ENCODE peak calls at places on chromosomes 3 and 15, in nine cellular contexts. K, V, H, B, T, J, G, P and U are unnamed samples.

GRCh38 chr15:101250331-101250730 is 1.5 kb downstream of the CHSY1 start:
- DNase-seq in K (no peak), V (no peak), H (peak; percentile 78), B (peak; percentile 72), T (no peak), J (no peak), G (no peak), P (no peak), U (no peak)

GRCh38 chr3:25592510-25592968 is 72.2 kb downstream of the TOP2B start:
- DNase-seq in K (peak; percentile 25), V (no peak), H (peak; percentile 78), B (peak; percentile 47), T (peak; percentile 46), J (peak; percentile 58), G (no peak), P (peak; percentile 33), U (peak; percentile 81)

GRCh38 chr3:186025161-186025560 is 83.7 kb downstream of the ETV5 start:
- DNase-seq in K (no peak), V (no peak), H (peak; percentile 84), B (peak; percentile 31), T (no peak), J (no peak), G (no peak), P (no peak), U (no peak)

GRCh38 chr15:100713163-100713867 is 110.9 kb downstream of the ASB7 start:
- DNase-seq in K (peak; percentile 72), V (no peak), H (peak; percentile 79), B (peak; percentile 88), T (peak; percentile 97), J (no peak), G (peak; percentile 53), P (no peak), U (no peak)

GRCh38 chr3:41681479-41681878 is 280.4 kb downstream of the ULK4 start:
- DNase-seq in K (no peak), V (no peak), H (peak; percentile 92), B (no peak), T (no peak), J (no peak), G (no peak), P (no peak), U (peak; percentile 21)

GRCh38 chr3:175941352-175941751 is 1082.2 kb downstream of the NAALADL2 start:
- DNase-seq in K (no peak), V (no peak), H (no peak), B (peak; percentile 11), T (no peak), J (peak; percentile 5), G (no peak), P (no peak), U (peak; percentile 3)

GRCh38 chr15:22888120-22888859 is 49.8 kb downstream of the NIPA2 start:
- DNase-seq in K (no peak), V (no peak), H (peak; percentile 99), B (peak; percentile 46), T (peak; percentile 71), J (peak; percentile 32), G (peak; percentile 53), P (no peak), U (no peak)

GRCh38 chr3:166123576-166123975 is 286.4 kb upstream of the BCHE start:
- DNase-seq in K (no peak), V (no peak), H (peak; percentile 12), B (no peak), T (no peak), J (no peak), G (no peak), P (no peak), U (no peak)

GRCh38 chr3:2837233-2837632 is 272.9 kb downstream of the IL5RA start:
- DNase-seq in K (no peak), V (no peak), H (no peak), B (no peak), T (no peak), J (no peak), G (no peak), P (no peak), U (no peak)

GRCh38 chr15:48233246-48233645 is 27.1 kb downstream of the SLC12A1 start:
- DNase-seq in K (no peak), V (no peak), H (no peak), B (no peak), T (no peak), J (no peak), G (no peak), P (no peak), U (no peak)

GRCh38 chr15:76533060-76533955 is 196.7 kb downstream of the ISL2 start:
- DNase-seq in K (no peak), V (no peak), H (peak; percentile 2), B (no peak), T (no peak), J (no peak), G (no peak), P (no peak), U (no peak)

GRCh38 chr3:99532246-99532645 is 106.1 kb upstream of the COL8A1 start:
- DNase-seq in K (peak; percentile 11), V (peak; percentile 40), H (peak; percentile 77), B (peak; percentile 88), T (peak; percentile 15), J (peak; percentile 7), G (no peak), P (no peak), U (peak; percentile 9)

GRCh38 chr3:136547293-136547692 is 204.9 kb downstream of the STAG1 start:
- DNase-seq in K (no peak), V (no peak), H (peak; percentile 55), B (peak; percentile 51), T (no peak), J (no peak), G (no peak), P (no peak), U (no peak)

GRCh38 chr3:128068156-128068620 is 16.0 kb downstream of the SEC61A1 start:
- DNase-seq in K (no peak), V (no peak), H (peak; percentile 55), B (peak; percentile 54), T (peak; percentile 52), J (peak; percentile 47), G (no peak), P (no peak), U (no peak)

GRCh38 chr15:77028451-77029165 is 33.7 kb downstream of the PSTPIP1 start:
- DNase-seq in K (peak; percentile 11), V (peak; percentile 19), H (no peak), B (no peak), T (no peak), J (no peak), G (peak; percentile 52), P (no peak), U (no peak)

GRCh38 chr15:25623708-25624107 is 184.9 kb upstream of the UBE3A start:
- DNase-seq in K (no peak), V (no peak), H (no peak), B (no peak), T (no peak), J (no peak), G (no peak), P (no peak), U (no peak)

GRCh38 chr15:62035256-62035908 is 24.9 kb downstream of the VPS13C start:
- DNase-seq in K (no peak), V (no peak), H (peak; percentile 75), B (peak; percentile 74), T (no peak), J (no peak), G (no peak), P (no peak), U (no peak)

GRCh38 chr3:77042892-77043291 is 3.0 kb downstream of the ROBO2 start:
- DNase-seq in K (no peak), V (no peak), H (no peak), B (no peak), T (no peak), J (no peak), G (no peak), P (no peak), U (no peak)
- TF ChIP-seq CTCF in K (no peak), V (no peak), H (no peak), B (no peak), T (no peak), J (no peak), G (no peak), P (no peak), U (no peak)

GRCh38 chr3:147943265-147943945 is 534.2 kb downstream of the ZIC1 start:
- DNase-seq in K (no peak), V (no peak), H (peak; percentile 93), B (peak; percentile 85), T (peak; percentile 3), J (no peak), G (no peak), P (no peak), U (no peak)

GRCh38 chr3:147940846-147941245 is 531.7 kb downstream of the ZIC1 start:
- DNase-seq in K (no peak), V (no peak), H (no peak), B (no peak), T (no peak), J (no peak), G (no peak), P (no peak), U (no peak)

GRCh38 chr3:147940400-147940799 is 531.2 kb downstream of the ZIC1 start:
- DNase-seq in K (no peak), V (no peak), H (no peak), B (no peak), T (no peak), J (no peak), G (no peak), P (no peak), U (no peak)

GRCh38 chr3:147941984-147942383 is 532.8 kb downstream of the ZIC1 start:
- DNase-seq in K (no peak), V (no peak), H (no peak), B (no peak), T (no peak), J (no peak), G (no peak), P (no peak), U (no peak)

DNA sequence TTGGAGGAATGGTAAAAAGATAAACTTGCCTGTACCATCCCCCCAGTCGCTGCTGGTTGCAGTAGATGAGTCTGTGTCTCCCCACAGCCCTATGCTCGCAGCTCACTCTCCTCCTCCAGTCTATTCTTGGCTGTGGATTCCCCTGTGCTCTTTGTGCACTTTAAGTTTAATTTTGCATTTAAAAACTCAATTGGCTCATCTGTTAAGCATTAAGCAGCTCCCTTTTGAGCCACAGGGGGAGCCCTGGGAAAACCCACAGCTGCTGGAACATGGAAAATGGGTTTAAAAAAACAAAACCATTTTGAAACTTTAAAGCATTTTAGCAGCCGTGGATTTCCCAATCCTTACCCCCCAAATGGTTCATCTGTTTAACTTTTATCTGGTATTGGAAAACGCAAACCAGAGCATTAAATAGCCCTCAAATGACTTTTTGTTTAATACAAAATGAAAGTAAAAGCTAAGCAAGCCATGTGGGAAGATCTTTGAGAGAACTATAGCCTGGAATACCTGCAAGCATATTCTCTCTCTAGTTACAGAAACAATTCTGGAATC is 536.9 kb downstream of the ZIC1 start:
- DNase-seq in K (peak; percentile 53), V (no peak), H (peak; percentile 95), B (peak; percentile 68), T (peak; percentile 47), J (no peak), G (no peak), P (no peak), U (peak; percentile 48)
- H3K4me3 ChIP-seq in K (no peak overlapping the region), V (peak overlapping the region; percentile 7), H (peak overlapping the region; percentile 50), B (no peak overlapping the region), T (peak overlapping the region; percentile 16), J (no peak overlapping the region), G (peak overlapping the region; percentile 26), P (peak overlapping the region; percentile 8), U (no peak overlapping the region)

GRCh38 chr3:160394009-160394392 is 5.0 kb downstream of the IFT80 start:
- DNase-seq in K (no peak), V (no peak), H (no peak), B (no peak), T (no peak), J (no peak), G (no peak), P (no peak), U (no peak)
- TF ChIP-seq POLR2A in K (no peak), V (no peak), H (no peak), B (no peak), T (no peak), J (no peak), G (no peak), P (no peak), U (no peak)

GRCh38 chr3:139202226-139202958 is 141.4 kb upstream of the MRPS22 start:
- DNase-seq in K (peak; percentile 82), V (no peak), H (no peak), B (no peak), T (no peak), J (peak; percentile 44), G (no peak), P (no peak), U (no peak)
- TF ChIP-seq CTCF in K (peak; percentile 32), V (no peak), H (no peak), B (no peak), T (no peak), J (peak; percentile 71), G (no peak), P (no peak), U (no peak)